ENCODE peak calls at places on chromosomes 5 and 9, in six cellular contexts. O, R, Y, D, P and X are unnamed samples.
A peak's percentile ranks its signal among the peaks of the same experiment; 100 is the strongest.

GRCh38 chr5:43729846-43730478 is 127.0 kb downstream of the NNT start:
- DNase-seq in O (peak; percentile 68), P (no peak), D (peak; percentile 33), Y (no peak), R (no peak), X (no peak)

GRCh38 chr9:2093920-2094597 is 78.9 kb downstream of the SMARCA2 start:
- DNase-seq in D (no peak), R (no peak), Y (no peak), P (peak; percentile 60), O (peak; percentile 61), X (no peak)

GRCh38 chr9:21761309-21761901 is 41.0 kb upstream of the MTAP start:
- DNase-seq in O (no peak), R (no peak), D (no peak), Y (no peak), P (no peak), X (no peak)

GRCh38 chr9:31248156-31248555 is 1136.3 kb upstream of the ACO1 start:
- DNase-seq in P (no peak), D (no peak), O (no peak), R (no peak), Y (no peak), X (no peak)

GRCh38 chr9:134558124-134558805 is 83.3 kb upstream of the COL5A1 start:
- DNase-seq in O (no peak), R (peak; percentile 13), Y (no peak), D (no peak), P (peak; percentile 16), X (no peak)

GRCh38 chr5:11384441-11385250 is 519.6 kb downstream of the CTNND2 start:
- DNase-seq in R (no peak), D (no peak), Y (no peak), O (no peak), P (peak; percentile 46), X (no peak)

GRCh38 chr5:173901705-173902104 is 13.6 kb downstream of the CPEB4 start:
- DNase-seq in R (no peak), O (no peak), Y (no peak), P (no peak), D (no peak), X (no peak)

GRCh38 chr9:92563701-92564100 is 27.9 kb upstream of the ECM2 start:
- DNase-seq in O (peak; percentile 12), P (no peak), D (no peak), Y (no peak), R (no peak), X (no peak)

GRCh38 chr5:1152771-1153282 is 41.0 kb upstream of the SLC12A7 start:
- DNase-seq in R (no peak), P (no peak), O (no peak), Y (no peak), D (no peak), X (no peak)

GRCh38 chr5:132363431-132364112 is 5.9 kb upstream of the SLC22A5 start:
- DNase-seq in R (peak; percentile 77), P (no peak), D (no peak), O (peak; percentile 90), Y (no peak), X (no peak)

GRCh38 chr9:27368317-27368985 is 71.5 kb upstream of the EQTN start:
- DNase-seq in Y (no peak), O (peak; percentile 29), P (no peak), R (no peak), D (no peak), X (no peak)

DNA sequence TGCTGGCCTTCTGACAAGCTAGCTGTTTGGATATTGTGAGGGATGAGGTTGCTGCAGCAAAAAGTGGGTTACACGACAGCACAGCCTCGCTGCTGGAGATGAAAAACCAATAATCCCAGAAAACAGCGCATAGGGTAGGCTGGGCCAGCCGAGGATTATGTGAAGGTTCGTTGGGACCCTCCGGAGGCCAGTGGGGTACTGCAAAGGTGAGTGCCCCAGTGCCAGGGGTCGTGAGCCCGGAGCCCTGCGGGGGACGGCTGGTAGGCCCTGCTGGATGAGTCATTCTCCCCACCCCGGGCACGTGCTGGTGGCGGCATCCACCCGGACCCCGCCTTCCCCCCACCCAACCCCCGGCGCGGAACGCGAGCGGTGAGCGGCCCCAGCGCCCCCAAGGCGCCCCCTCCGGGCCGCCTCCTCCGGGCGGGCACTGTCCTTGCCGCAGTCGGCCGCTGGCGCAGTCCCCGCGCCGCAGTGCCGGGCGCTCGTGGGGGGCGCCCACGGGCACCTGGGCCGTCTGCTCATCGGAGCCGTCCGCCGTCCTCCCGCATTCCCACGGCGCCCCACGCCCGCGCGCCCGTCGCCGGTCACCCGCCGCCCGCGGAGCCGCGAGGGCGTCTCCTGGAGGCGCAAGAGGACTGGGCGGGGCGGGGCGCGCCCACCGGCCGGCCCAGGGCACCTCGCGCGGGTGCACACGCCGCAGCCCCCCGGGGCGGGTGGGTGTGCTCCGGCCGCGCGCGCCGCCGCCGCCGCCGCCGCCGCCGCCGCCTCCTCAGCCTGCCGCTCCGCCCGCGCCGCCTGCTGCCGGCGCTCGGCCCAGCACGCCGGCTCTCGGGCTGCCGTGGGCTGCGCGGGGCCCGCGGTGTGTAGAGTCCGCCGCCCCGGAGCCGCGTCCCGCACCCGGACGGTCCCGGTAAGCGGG is at the start of gene PHF24:
- DNase-seq in P (no peak), R (no peak), D (no peak), O (peak; percentile 16), Y (peak; percentile 4), X (no peak)
- TF ChIP-seq CTCF in P (no peak), R (no peak), D (no peak), O (no peak), Y (no peak), X (no peak)

GRCh38 chr9:96189995-96190394 is 112.0 kb downstream of the HSD17B3 start:
- DNase-seq in P (no peak), D (no peak), Y (no peak), R (no peak), O (no peak), X (no peak)

GRCh38 chr9:96199006-96199405 is 103.0 kb downstream of the HSD17B3 start:
- DNase-seq in O (no peak), R (no peak), P (no peak), Y (no peak), D (no peak), X (no peak)

GRCh38 chr9:96192710-96193109 is 109.3 kb downstream of the HSD17B3 start:
- DNase-seq in D (no peak), Y (no peak), P (no peak), O (no peak), R (no peak), X (no peak)

GRCh38 chr9:96193356-96193755 is 108.6 kb downstream of the HSD17B3 start:
- DNase-seq in R (no peak), O (no peak), D (no peak), Y (no peak), P (no peak), X (no peak)
- TF ChIP-seq CTCF in R (no peak), O (no peak), D (no peak), Y (no peak), P (no peak), X (no peak)

GRCh38 chr9:112361602-112362001 is 18.3 kb upstream of the HSDL2 start:
- DNase-seq in O (peak; percentile 64), D (peak; percentile 68), Y (no peak), R (no peak), P (no peak), X (no peak)
- TF ChIP-seq CTCF in O (peak; percentile 6), D (peak; percentile 89), Y (peak; percentile 78), R (peak; percentile 73), P (peak; percentile 58), X (peak; percentile 87)

GRCh38 chr5:110112355-110112754 is 422.6 kb downstream of the MAN2A1 start:
- DNase-seq in D (no peak), R (no peak), O (no peak), P (no peak), Y (no peak), X (no peak)

GRCh38 chr5:110115485-110115884 is 425.8 kb downstream of the MAN2A1 start:
- DNase-seq in O (no peak), Y (no peak), D (no peak), P (no peak), R (no peak), X (no peak)

DNA sequence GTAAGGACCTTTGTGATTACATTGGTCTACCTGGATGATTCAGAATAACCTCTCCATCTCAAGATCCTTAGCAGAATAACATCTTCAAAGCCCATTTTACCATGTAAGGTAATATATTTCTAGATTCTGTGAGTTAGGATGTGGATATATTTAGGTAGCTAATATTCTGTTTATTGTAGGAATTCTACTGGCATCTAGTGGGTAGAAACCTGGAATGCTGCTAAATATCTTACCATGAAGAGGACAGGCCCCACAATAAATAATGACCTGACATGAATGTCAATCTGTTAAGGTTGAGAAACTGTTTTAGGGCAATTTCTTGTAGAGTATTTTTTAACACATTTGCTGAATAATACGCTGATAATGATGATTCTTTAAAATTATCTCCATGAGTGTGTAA is 426.8 kb downstream of the MAN2A1 start:
- DNase-seq in O (no peak), D (no peak), R (no peak), P (no peak), Y (no peak), X (no peak)
- TF ChIP-seq CTCF in O (no peak), D (no peak), R (no peak), P (no peak), Y (no peak), X (no peak)